ENCODE peak calls at places on chromosomes 2 and 18, in six cellular contexts. H is activated CD4-positive, alpha-beta T cell treated with anti-CD3 and anti-CD28 coated beads, Interleukin-2, amount 50 U/mL, for 4 hours; D is Ammon's horn; S is GM19239; I is GM12864; E is CD4-positive, alpha-beta T cell. V is an unnamed sample.

GRCh38 chr2:237289134-237289533 is 124.8 kb downstream of the COL6A3 start:
- DNase-seq in H (no peak), D (no peak), S (no peak), I (no peak), E (no peak), V (no peak)

GRCh38 chr18:57542126-57542525 is 44.4 kb downstream of the FECH start:
- DNase-seq in H (no peak), D (no peak), S (no peak), I (no peak), E (no peak), V (no peak)

GRCh38 chr18:48345596-48345995 is 63.6 kb downstream of the ZBTB7C start:
- DNase-seq in H (no peak), D (no peak), S (no peak), I (no peak), E (no peak), V (no peak)

GRCh38 chr2:180411631-180412030 is 404.5 kb upstream of the CWC22 start:
- DNase-seq in H (no peak), D (no peak), S (no peak), I (no peak), E (no peak), V (no peak)

GRCh38 chr2:240444464-240444863 is 9.0 kb downstream of the GPC1 start:
- DNase-seq in H (no peak), D (no peak), S (no peak), I (no peak), E (no peak), V (no peak)

GRCh38 chr2:144447535-144447934 is 72.4 kb downstream of the ZEB2 start:
- DNase-seq in H (no peak), D (no peak), S (no peak), I (no peak), E (no peak), V (no peak)

GRCh38 chr2:224711381-224711780 is 4.8 kb downstream of the CCDC195 start:
- DNase-seq in H (no peak), D (no peak), S (no peak), I (no peak), E (no peak), V (no peak)

GRCh38 chr2:17756629-17757028 is 2.7 kb downstream of the GEN1 start:
- DNase-seq in H (no peak), D (no peak), S (no peak), I (no peak), E (no peak), V (no peak)

GRCh38 chr2:74212702-74213410 is 14.4 kb downstream of the MTHFD2 start:
- DNase-seq in H (no peak), D (no peak), S (no peak), I (no peak), E (no peak), V (no peak)